ENCODE peak calls at places on chromosomes 12 and 14, in six cellular contexts. Z is mucosa of descending colon, P is AG04450, C is HTR-8/SVneo, R is GM13976, E is EL. D is an unnamed sample.

GRCh38 chr14:94536836-94537235 is 24.4 kb upstream of the SERPINA4 start:
- DNase-seq in Z (no peak), P (no peak), C (no peak), R (no peak), E (peak), D (no peak)

GRCh38 chr12:12181516-12181915 is 85.3 kb downstream of the LRP6 start:
- DNase-seq in Z (no peak), P (no peak), C (no peak), R (no peak), E (peak), D (no peak)

GRCh38 chr14:50231475-50232275 is at the start of gene SOS2:
- DNase-seq in Z (peak), P (peak), C (peak), R (peak), E (peak), D (peak)

GRCh38 chr12:52141306-52141705 is 50.5 kb downstream of the KRT80 start:
- DNase-seq in Z (no peak), P (no peak), C (no peak), R (no peak), E (no peak), D (no peak)

GRCh38 chr14:69154779-69155178 is 1.9 kb upstream of the DCAF5 start:
- DNase-seq in Z (no peak), P (no peak), C (no peak), R (no peak), E (no peak), D (no peak)

GRCh38 chr14:58077621-58078020 is 74.4 kb downstream of the ARMH4 start:
- DNase-seq in Z (no peak), P (no peak), C (no peak), R (no peak), E (peak), D (no peak)

GRCh38 chr14:104392001-104392395 is 187.6 kb upstream of the C14orf180 start:
- DNase-seq in Z (no peak), P (no peak), C (no peak), R (peak), E (no peak), D (no peak)

GRCh38 chr12:6540181-6540877 is 6.0 kb downstream of the GAPDH start:
- DNase-seq in Z (peak), P (peak), C (peak), R (peak), E (peak), D (no peak)

GRCh38 chr12:46959484-46959883 is 119.9 kb upstream of the PCED1B start:
- DNase-seq in Z (no peak), P (peak), C (peak), R (no peak), E (peak), D (no peak)

GRCh38 chr12:94150483-94151225 is 2.3 kb downstream of the PLXNC1 start:
- DNase-seq in Z (peak), P (no peak), C (no peak), R (peak), E (no peak), D (no peak)

GRCh38 chr12:89243786-89244185 is 108.5 kb downstream of the DUSP6 start:
- DNase-seq in Z (no peak), P (no peak), C (no peak), R (no peak), E (no peak), D (no peak)

GRCh38 chr12:108768591-108769500 is 37.5 kb upstream of the CORO1C start:
- DNase-seq in Z (peak), P (no peak), C (no peak), R (peak), E (no peak), D (no peak)

GRCh38 chr12:76085159-76085868 is 829 bp upstream of the NAP1L1 start:
- DNase-seq in Z (peak), P (no peak), C (no peak), R (peak), E (peak), D (peak)

GRCh38 chr14:88323086-88323519 is at the start of gene KCNK10:
- DNase-seq in Z (no peak), P (no peak), C (no peak), R (peak), E (no peak), D (no peak)

GRCh38 chr14:97878206-97878605 is 1081.0 kb downstream of the VRK1 start:
- DNase-seq in Z (peak), P (no peak), C (no peak), R (no peak), E (no peak), D (no peak)

GRCh38 chr12:32989705-32990104 is 93.1 kb upstream of the PKP2 start:
- DNase-seq in Z (no peak), P (no peak), C (no peak), R (no peak), E (no peak), D (no peak)

GRCh38 chr12:132418393-132418925 is 71.5 kb upstream of the FBRSL1 start:
- DNase-seq in Z (no peak), P (no peak), C (no peak), R (no peak), E (no peak), D (no peak)

GRCh38 chr12:61302282-61302681 is 957.9 kb upstream of the USP15 start:
- DNase-seq in Z (no peak), P (no peak), C (no peak), R (no peak), E (no peak), D (no peak)

GRCh38 chr12:69151254-69151751 is 88.1 kb upstream of the CPSF6 start:
- DNase-seq in Z (peak), P (no peak), C (no peak), R (no peak), E (no peak), D (no peak)

GRCh38 chr14:105087308-105087962 is 22.2 kb upstream of the GPR132 start:
- DNase-seq in Z (no peak), P (no peak), C (peak), R (peak), E (peak), D (no peak)

GRCh38 chr12:118611770-118612169 is 235.4 kb downstream of the SUDS3 start:
- DNase-seq in Z (no peak), P (no peak), C (no peak), R (no peak), E (no peak), D (no peak)

GRCh38 chr12:104290855-104291254 is 12.7 kb upstream of the EID3 start:
- DNase-seq in Z (no peak), P (no peak), C (no peak), R (no peak), E (no peak), D (no peak)

GRCh38 chr12:75889214-75889613 is 142.4 kb downstream of the PHLDA1 start:
- DNase-seq in Z (no peak), P (no peak), C (no peak), R (no peak), E (peak), D (no peak)

GRCh38 chr12:55688716-55689655 is 18.7 kb downstream of the ITGA7 start:
- DNase-seq in Z (no peak), P (no peak), C (no peak), R (no peak), E (no peak), D (no peak)

GRCh38 chr12:42541965-42542364 is 47.6 kb downstream of the PRICKLE1 start:
- DNase-seq in Z (no peak), P (no peak), C (peak), R (no peak), E (peak), D (no peak)

GRCh38 chr12:319116-319515 is 56.5 kb upstream of the SLC6A13 start:
- DNase-seq in Z (no peak), P (no peak), C (no peak), R (no peak), E (no peak), D (no peak)

GRCh38 chr14:36941783-36942521 is 230.5 kb downstream of the SLC25A21 start:
- DNase-seq in Z (peak), P (no peak), C (peak), R (peak), E (peak), D (peak)